ENCODE peak calls at places on chromosomes 2 and 18, in seven cellular contexts. A is transverse colon, S is PC-3, R is IMR-90, E is astrocyte, Q is left ventricle myocardium inferior, F is left lung. O is an unnamed sample.

GRCh38 chr18:10210077-10210476 is 244.4 kb upstream of the APCDD1 start:
- DNase-seq in A (no peak), S (no peak), R (no peak), E (no peak), Q (no peak), F (no peak), O (no peak)

GRCh38 chr2:98560256-98560771 is 48.0 kb downstream of the COA5 start:
- DNase-seq in A (no peak), S (peak; percentile 90), R (peak; percentile 96), E (peak; percentile 92), Q (peak; percentile 52), F (no peak), O (peak; percentile 78)

GRCh38 chr2:169964740-169965139 is 137.5 kb downstream of the UBR3 start:
- DNase-seq in A (no peak), S (peak; percentile 8), R (no peak), E (no peak), Q (no peak), F (no peak), O (no peak)

GRCh38 chr2:126771501-126772195 is 115.7 kb downstream of the GYPC start:
- DNase-seq in A (no peak), S (no peak), R (no peak), E (no peak), Q (no peak), F (no peak), O (no peak)

GRCh38 chr18:62018034-62018760 is 125.4 kb upstream of the RNF152 start:
- DNase-seq in A (peak; percentile 11), S (no peak), R (peak; percentile 95), E (peak; percentile 65), Q (peak; percentile 54), F (no peak), O (no peak)

GRCh38 chr2:161423351-161424178 is 7.5 kb downstream of the TBR1 start:
- DNase-seq in A (peak; percentile 13), S (no peak), R (no peak), E (no peak), Q (no peak), F (peak; percentile 83), O (no peak)

GRCh38 chr2:127398239-127398590 is 10.4 kb upstream of the MAP3K2 start:
- DNase-seq in A (peak; percentile 88), S (peak; percentile 97), R (peak; percentile 93), E (peak; percentile 90), Q (peak; percentile 76), F (no peak), O (peak; percentile 89)

GRCh38 chr2:203840816-203841215 is 26.8 kb upstream of the CTLA4 start:
- DNase-seq in A (no peak), S (no peak), R (no peak), E (no peak), Q (no peak), F (no peak), O (no peak)

GRCh38 chr18:80022613-80023012 is 11.6 kb upstream of the RBFA start:
- DNase-seq in A (no peak), S (peak; percentile 7), R (peak; percentile 24), E (peak; percentile 27), Q (no peak), F (no peak), O (no peak)

GRCh38 chr2:53182609-53183008 is 585.0 kb upstream of the CHAC2 start:
- DNase-seq in A (no peak), S (no peak), R (no peak), E (no peak), Q (no peak), F (no peak), O (no peak)

GRCh38 chr2:100730290-100730868 is 89.6 kb upstream of the NPAS2 start:
- DNase-seq in A (peak; percentile 70), S (peak; percentile 88), R (peak; percentile 77), E (peak; percentile 53), Q (peak; percentile 61), F (no peak), O (peak; percentile 70)

GRCh38 chr2:46097714-46098480 is 199.3 kb upstream of the EPAS1 start:
- DNase-seq in A (peak; percentile 76), S (peak; percentile 97), R (peak; percentile 100), E (peak; percentile 99), Q (no peak), F (no peak), O (peak; percentile 87)

GRCh38 chr18:75679347-75679746 is 251.8 kb upstream of the SMIM21 start:
- DNase-seq in A (no peak), S (no peak), R (no peak), E (no peak), Q (peak; percentile 77), F (no peak), O (no peak)

GRCh38 chr2:189638305-189639002 is 22.8 kb upstream of the ASNSD1 start:
- DNase-seq in A (no peak), S (no peak), R (no peak), E (no peak), Q (no peak), F (no peak), O (no peak)

GRCh38 chr2:45681675-45682074 is 30.2 kb downstream of the PRKCE start:
- DNase-seq in A (no peak), S (peak; percentile 92), R (peak; percentile 88), E (peak; percentile 93), Q (no peak), F (no peak), O (peak; percentile 88)

GRCh38 chr2:231391981-231392380 is 3.5 kb upstream of the B3GNT7 start:
- DNase-seq in A (no peak), S (no peak), R (no peak), E (no peak), Q (no peak), F (no peak), O (no peak)

GRCh38 chr2:196586511-196586991 is 53.0 kb upstream of the CCDC150 start:
- DNase-seq in A (no peak), S (peak; percentile 97), R (peak; percentile 86), E (peak; percentile 88), Q (no peak), F (no peak), O (peak; percentile 42)

GRCh38 chr2:20526666-20527065 is 79.8 kb downstream of the RHOB start:
- DNase-seq in A (no peak), S (no peak), R (no peak), E (no peak), Q (no peak), F (no peak), O (no peak)

GRCh38 chr2:72278046-72278445 is 130.4 kb upstream of the CYP26B1 start:
- DNase-seq in A (no peak), S (peak; percentile 31), R (peak; percentile 79), E (peak; percentile 81), Q (no peak), F (no peak), O (peak; percentile 9)

GRCh38 chr2:176129013-176129796 is at the start of gene HOXD8:
- DNase-seq in A (peak; percentile 75), S (no peak), R (peak; percentile 9), E (peak; percentile 34), Q (no peak), F (peak; percentile 63), O (no peak)

GRCh38 chr18:36015629-36016028 is 43.1 kb downstream of the RMP24 start:
- DNase-seq in A (no peak), S (no peak), R (no peak), E (no peak), Q (no peak), F (no peak), O (no peak)

GRCh38 chr2:202113571-202114142 is 40.6 kb downstream of the KIAA2012 start:
- DNase-seq in A (no peak), S (peak; percentile 56), R (peak; percentile 45), E (peak; percentile 86), Q (no peak), F (no peak), O (no peak)

GRCh38 chr2:50335852-50336251 is 696.1 kb downstream of the NRXN1 start:
- DNase-seq in A (no peak), S (no peak), R (no peak), E (no peak), Q (no peak), F (no peak), O (no peak)

GRCh38 chr2:237128026-237128703 is 42.5 kb downstream of the COPS8 start:
- DNase-seq in A (peak; percentile 79), S (peak; percentile 93), R (peak; percentile 100), E (peak; percentile 99), Q (peak; percentile 86), F (peak; percentile 89), O (peak; percentile 97)

GRCh38 chr2:237126519-237126918 is 40.8 kb downstream of the COPS8 start:
- DNase-seq in A (no peak), S (no peak), R (no peak), E (no peak), Q (no peak), F (no peak), O (no peak)

GRCh38 chr2:237130562-237131421 is 45.1 kb downstream of the COPS8 start:
- DNase-seq in A (no peak), S (no peak), R (no peak), E (no peak), Q (no peak), F (no peak), O (no peak)

GRCh38 chr2:237129625-237130263 is 44.1 kb downstream of the COPS8 start:
- DNase-seq in A (no peak), S (no peak), R (no peak), E (no peak), Q (no peak), F (no peak), O (no peak)

GRCh38 chr2:237128845-237129592 is 43.3 kb downstream of the COPS8 start:
- DNase-seq in A (no peak), S (no peak), R (no peak), E (no peak), Q (no peak), F (no peak), O (no peak)
- H3K27ac ChIP-seq in A (no peak overlapping the region), S (peak overlapping the region; percentile 54), R (peak overlapping the region; percentile 66), E (peak overlapping the region; percentile 84), Q (no peak overlapping the region), F (no peak overlapping the region), O (peak overlapping the region; percentile 93)

DNA sequence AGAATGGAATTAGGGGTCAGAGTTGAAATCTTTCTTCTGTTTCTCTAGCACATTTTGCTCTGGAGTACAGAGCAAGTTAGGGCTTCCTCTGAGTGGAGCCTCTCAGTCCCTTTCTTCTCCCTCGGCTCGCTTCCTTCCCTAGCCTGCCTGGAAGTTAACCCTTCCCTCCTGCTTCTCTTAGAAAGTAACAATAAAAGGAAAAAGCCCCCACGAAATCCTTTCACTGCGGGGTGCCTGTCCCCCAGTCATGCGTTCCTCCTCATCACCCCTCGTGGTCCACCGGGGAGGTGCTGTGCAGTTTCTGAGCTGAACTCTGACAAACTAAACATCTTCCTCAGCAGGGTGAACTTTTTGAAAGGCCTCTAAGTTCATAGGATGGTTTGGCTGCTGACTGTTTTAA is 2.0 kb downstream of the IGFBP2 start:
- DNase-seq in A (no peak), S (no peak), R (no peak), E (no peak), Q (no peak), F (no peak), O (no peak)
- TF ChIP-seq CTCF in A (no peak), S (no peak), R (no peak), E (no peak), Q (no peak), F (no peak), O (no peak)

GRCh38 chr18:77255426-77256105 is 5.9 kb downstream of the GALR1 start:
- DNase-seq in A (no peak), S (no peak), R (no peak), E (no peak), Q (no peak), F (no peak), O (no peak)
- H3K27ac ChIP-seq in A (no peak overlapping the region), S (no peak overlapping the region), R (no peak overlapping the region), E (no peak overlapping the region), Q (no peak overlapping the region), F (no peak overlapping the region), O (no peak overlapping the region)

DNA sequence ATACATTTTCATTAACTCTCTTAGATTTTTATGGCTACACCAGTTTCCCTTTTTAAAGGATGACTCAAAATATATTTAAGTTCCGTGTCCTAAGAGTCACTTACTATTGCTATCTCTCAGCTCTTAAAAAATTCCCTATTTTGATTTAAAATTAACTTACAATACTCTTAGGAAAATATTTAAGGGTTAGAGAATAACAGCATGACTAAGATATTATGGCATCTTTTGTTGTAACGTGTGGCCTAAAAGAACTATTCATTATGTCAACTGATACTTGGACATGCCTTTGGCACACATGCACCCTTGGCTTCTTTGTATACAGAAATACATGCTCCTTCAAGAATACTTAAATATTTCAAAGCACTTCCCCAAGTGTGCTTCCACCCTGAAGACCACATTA is 42.3 kb downstream of the SCN3A start:
- DNase-seq in A (no peak), S (peak; percentile 55), R (peak; percentile 61), E (peak; percentile 89), Q (no peak), F (no peak), O (no peak)
- TF ChIP-seq CTCF in A (no peak), S (no peak), R (no peak), E (no peak), Q (no peak), F (no peak), O (no peak)

O was measured in RWPE1.